ENCODE peak calls at places on chromosome 17, in nine cellular contexts. J is activated naive CD4-positive, alpha-beta T cell treated with anti-CD3 and anti-CD28 coated beads for 36 hours; R is HS-27A; A is MV-4-11; C is NCI-H748 treated with DMSO at 0.1 percent for 48 hours; E is CD4-positive, alpha-beta memory T cell; Y is left cardiac atrium; U is psoas muscle; S is putamen. O is an unnamed sample.

GRCh38 chr17:29565643-29566472 is 979 bp downstream of the ABHD15 start:
- DNase-seq in S (no peak), C (peak), U (peak), E (peak), J (peak), Y (no peak), A (peak), R (no peak), O (no peak)

GRCh38 chr17:2212328-2212981 is 91.1 kb downstream of the SMG6 start:
- DNase-seq in E (no peak), J (no peak), C (no peak), U (peak), S (peak), Y (peak), R (no peak), A (no peak), O (no peak)

GRCh38 chr17:4739122-4740024 is at the start of the genes CXCL16 and ZMYND15:
- DNase-seq in E (peak), R (no peak), S (no peak), C (no peak), A (no peak), Y (peak), J (peak), U (peak), O (no peak)

GRCh38 chr17:10111907-10112452 is 86.4 kb downstream of the GAS7 start:
- DNase-seq in Y (no peak), R (no peak), E (no peak), C (no peak), A (no peak), S (no peak), U (no peak), J (no peak), O (no peak)

GRCh38 chr17:4476512-4477070 is 22.1 kb upstream of the SPNS2 start:
- DNase-seq in S (no peak), A (no peak), Y (no peak), J (no peak), U (no peak), E (no peak), C (no peak), R (no peak), O (no peak)

GRCh38 chr17:63613663-63614062 is 8.6 kb upstream of the MAP3K3 start:
- DNase-seq in E (no peak), J (no peak), S (no peak), C (no peak), A (no peak), U (no peak), R (no peak), Y (no peak), O (no peak)

GRCh38 chr17:41773190-41773588 is 13.3 kb downstream of the JUP start:
- DNase-seq in R (no peak), A (peak), J (no peak), S (no peak), E (no peak), C (no peak), U (peak), Y (peak), O (peak)

GRCh38 chr17:79627184-79627765 is 16.4 kb upstream of the RBFOX3 start:
- DNase-seq in C (no peak), U (peak), A (no peak), Y (peak), E (no peak), S (peak), J (no peak), R (no peak), O (no peak)

GRCh38 chr17:19812407-19812806 is 55.3 kb downstream of the ULK2 start:
- DNase-seq in S (peak), J (peak), R (no peak), C (no peak), E (peak), U (no peak), Y (no peak), A (no peak), O (no peak)

GRCh38 chr17:77746901-77747620 is 211.4 kb upstream of the TNRC6C start:
- DNase-seq in R (no peak), J (no peak), A (no peak), U (no peak), S (no peak), C (no peak), Y (no peak), E (no peak), O (no peak)

O was measured in HS-5.